ENCODE peak calls at places on chromosomes 5 and 9, in six cellular contexts. Z is HFFc6, P is A549, W is endodermal cell, B is Calu3, Y is AG10803. R is an unnamed sample.
A peak's percentile ranks its signal among the peaks of the same experiment; 100 is the strongest.

GRCh38 chr9:133114886-133115603 is 6.0 kb downstream of the RALGDS start:
- DNase-seq in Z (no peak), P (no peak), W (no peak), B (no peak), Y (no peak), R (no peak)

GRCh38 chr5:79255786-79256557 is 20.0 kb downstream of the JMY start:
- DNase-seq in Z (peak; percentile 23), P (peak; percentile 57), W (peak; percentile 92), B (peak; percentile 74), Y (peak; percentile 32), R (no peak)

GRCh38 chr5:175576096-175576495 is 81.8 kb upstream of the HRH2 start:
- DNase-seq in Z (no peak), P (no peak), W (peak; percentile 11), B (no peak), Y (no peak), R (no peak)

GRCh38 chr9:128863647-128864046 is 18.1 kb downstream of the KYAT1 start:
- DNase-seq in Z (peak; percentile 30), P (peak; percentile 82), W (peak; percentile 97), B (peak; percentile 77), Y (peak; percentile 44), R (no peak)

GRCh38 chr9:135076876-135077430 is 10.5 kb upstream of the OLFM1 start:
- DNase-seq in Z (no peak), P (no peak), W (peak; percentile 42), B (no peak), Y (no peak), R (no peak)

GRCh38 chr5:136763548-136763947 is 398.2 kb upstream of the TRPC7 start:
- DNase-seq in Z (no peak), P (no peak), W (no peak), B (no peak), Y (no peak), R (no peak)

GRCh38 chr9:107749787-107750444 is 260.3 kb upstream of the KLF4 start:
- DNase-seq in Z (peak; percentile 85), P (peak; percentile 80), W (peak; percentile 77), B (peak; percentile 75), Y (peak; percentile 96), R (peak; percentile 93)

GRCh38 chr9:91334053-91334452 is 27.7 kb downstream of the AUH start:
- DNase-seq in Z (peak; percentile 55), P (no peak), W (no peak), B (no peak), Y (peak; percentile 11), R (no peak)

GRCh38 chr9:112112941-112113399 is 62.1 kb downstream of the SUSD1 start:
- DNase-seq in Z (no peak), P (peak; percentile 71), W (peak; percentile 83), B (peak; percentile 43), Y (peak; percentile 14), R (no peak)

GRCh38 chr5:133242221-133242835 is 190.5 kb downstream of the HSPA4 start:
- DNase-seq in Z (no peak), P (no peak), W (no peak), B (no peak), Y (no peak), R (no peak)

GRCh38 chr9:12065050-12065449 is 628.1 kb upstream of the TYRP1 start:
- DNase-seq in Z (no peak), P (no peak), W (no peak), B (no peak), Y (no peak), R (no peak)

GRCh38 chr9:91419222-91420191 is 4.1 kb downstream of the NFIL3 start:
- DNase-seq in Z (peak; percentile 93), P (peak; percentile 81), W (no peak), B (peak; percentile 50), Y (peak; percentile 95), R (peak; percentile 94)

GRCh38 chr5:120479066-120479465 is 15.0 kb downstream of the PRR16 start:
- DNase-seq in Z (peak; percentile 34), P (no peak), W (no peak), B (no peak), Y (peak; percentile 30), R (no peak)

GRCh38 chr9:127447416-127448111 is 3.6 kb downstream of the RPL12 start:
- DNase-seq in Z (peak; percentile 6), P (peak; percentile 19), W (peak; percentile 50), B (no peak), Y (no peak), R (no peak)

GRCh38 chr5:5037674-5038073 is 102.5 kb upstream of the ADAMTS16 start:
- DNase-seq in Z (no peak), P (no peak), W (no peak), B (no peak), Y (no peak), R (no peak)

GRCh38 chr5:67992919-67993318 is 222.6 kb upstream of the PIK3R1 start:
- DNase-seq in Z (peak; percentile 44), P (no peak), W (no peak), B (no peak), Y (peak; percentile 49), R (no peak)

GRCh38 chr9:93009337-93010015 is 49.0 kb upstream of the SUSD3 start:
- DNase-seq in Z (no peak), P (no peak), W (peak; percentile 40), B (no peak), Y (no peak), R (no peak)

GRCh38 chr5:8829322-8830029 is 716.4 kb downstream of the SEMA5A start:
- DNase-seq in Z (peak; percentile 97), P (peak; percentile 54), W (no peak), B (peak; percentile 31), Y (peak; percentile 96), R (peak; percentile 85)

GRCh38 chr5:151718653-151719052 is 31.9 kb upstream of the SPARC start:
- DNase-seq in Z (peak; percentile 81), P (no peak), W (no peak), B (no peak), Y (peak; percentile 96), R (no peak)

GRCh38 chr9:110346325-110346724 is 8.7 kb upstream of the TXNDC8 start:
- DNase-seq in Z (no peak), P (no peak), W (no peak), B (no peak), Y (no peak), R (no peak)

GRCh38 chr5:161378701-161379100 is 167.8 kb downstream of the GABRB2 start:
- DNase-seq in Z (no peak), P (no peak), W (no peak), B (no peak), Y (no peak), R (no peak)

DNA sequence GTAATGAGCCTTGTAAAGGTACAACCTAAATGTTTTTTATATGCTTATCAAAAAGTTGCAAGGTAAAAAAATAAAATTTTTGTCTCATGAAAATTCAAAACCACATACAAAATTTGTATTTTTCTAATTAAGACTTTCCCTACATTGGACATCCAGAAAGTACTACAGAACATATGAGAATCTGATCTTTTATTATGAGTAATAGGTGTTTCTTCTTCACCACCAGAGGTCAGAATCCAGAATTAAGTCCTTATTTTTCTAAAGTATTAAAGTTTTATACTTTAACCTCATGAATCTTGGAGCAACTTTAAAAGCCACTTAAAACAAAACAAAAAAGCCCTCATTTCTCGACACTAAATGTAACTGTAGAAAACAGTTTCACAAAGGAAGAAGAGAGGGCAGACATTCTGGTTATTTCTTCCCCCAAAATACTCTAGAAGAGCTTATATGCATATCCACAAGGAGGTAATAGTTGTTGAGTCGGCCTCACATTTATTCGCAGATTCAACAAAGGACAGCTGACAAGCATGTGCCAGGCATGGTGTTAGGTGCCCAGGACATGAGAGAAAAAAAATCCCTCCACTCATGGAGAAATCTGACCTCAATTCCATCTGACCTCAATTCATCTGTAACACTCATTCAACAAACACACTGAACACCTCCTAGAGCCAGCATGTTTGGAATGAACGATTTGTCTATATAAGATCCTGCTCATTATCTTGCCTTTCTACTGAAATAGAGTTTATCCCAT is 69.2 kb downstream of the MLLT3 start:
- DNase-seq in Z (no peak), P (peak; percentile 65), W (no peak), B (no peak), Y (peak; percentile 39), R (no peak)
- TF ChIP-seq CTCF in Z (peak; percentile 78), P (peak; percentile 53), W (peak; percentile 55), B (no peak), Y (peak; percentile 40), R (peak; percentile 31)

GRCh38 chr9:99115947-99116543 is 11.1 kb downstream of the TGFBR1 start:
- DNase-seq in Z (no peak), P (no peak), W (no peak), B (no peak), Y (peak; percentile 47), R (no peak)
- TF ChIP-seq CTCF in Z (no peak), P (no peak), W (no peak), B (no peak), Y (no peak), R (no peak)

GRCh38 chr5:38997579-38997978 is 76.6 kb downstream of the RICTOR start:
- DNase-seq in Z (no peak), P (no peak), W (no peak), B (no peak), Y (no peak), R (no peak)

GRCh38 chr5:38996123-38996522 is 78.1 kb downstream of the RICTOR start:
- DNase-seq in Z (no peak), P (no peak), W (no peak), B (no peak), Y (no peak), R (no peak)

GRCh38 chr5:38999037-38999436 is 75.2 kb downstream of the RICTOR start:
- DNase-seq in Z (no peak), P (no peak), W (no peak), B (no peak), Y (no peak), R (no peak)

GRCh38 chr5:38994329-38994927 is 79.8 kb downstream of the RICTOR start:
- DNase-seq in Z (peak; percentile 71), P (peak; percentile 84), W (peak; percentile 66), B (peak; percentile 37), Y (peak; percentile 71), R (peak; percentile 44)
- TF ChIP-seq CTCF in Z (peak; percentile 82), P (peak; percentile 79), W (peak; percentile 72), B (no peak), Y (peak; percentile 73), R (peak; percentile 55)

GRCh38 chr9:89177401-89178161 is 1.0 kb downstream of the SHC3 start:
- DNase-seq in Z (no peak), P (no peak), W (peak; percentile 81), B (no peak), Y (peak; percentile 15), R (no peak)

GRCh38 chr9:89174291-89174690 is 4.3 kb downstream of the SHC3 start:
- DNase-seq in Z (no peak), P (no peak), W (no peak), B (no peak), Y (no peak), R (no peak)

GRCh38 chr9:89177021-89177400 is 1.6 kb downstream of the SHC3 start:
- DNase-seq in Z (no peak), P (no peak), W (peak; percentile 61), B (no peak), Y (peak; percentile 36), R (no peak)

GRCh38 chr9:89178162-89179120 is at the start of gene SHC3:
- DNase-seq in Z (no peak), P (no peak), W (peak; percentile 83), B (no peak), Y (peak; percentile 15), R (no peak)

DNA sequence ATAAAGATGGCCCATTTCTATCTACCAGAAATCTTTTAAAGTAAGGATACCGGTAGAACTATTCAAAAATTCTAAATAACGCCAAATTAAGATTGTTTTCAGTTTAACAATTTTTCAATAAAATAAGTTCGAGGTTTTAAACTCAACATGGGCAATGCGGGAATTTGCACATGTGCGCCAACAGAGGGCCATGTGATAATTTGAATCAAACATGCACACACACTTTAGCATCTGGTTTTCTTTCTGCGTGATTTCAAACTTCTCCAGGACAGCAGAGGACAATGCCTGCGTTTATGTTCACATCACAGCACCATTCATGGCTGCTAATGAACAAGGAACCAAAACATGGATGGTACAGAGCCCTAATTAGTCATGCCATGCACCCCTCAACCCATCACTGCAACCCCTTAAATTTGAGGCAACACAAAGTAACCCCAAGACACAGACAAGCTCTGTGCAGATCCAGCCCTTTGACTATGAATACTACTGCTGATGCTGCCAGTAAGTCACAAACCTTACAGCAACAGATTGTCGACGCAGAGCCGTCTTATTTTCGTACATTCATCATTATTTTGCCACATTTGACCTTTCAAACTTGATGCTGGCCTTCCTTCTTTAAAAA is 2.8 kb downstream of the SHC3 start:
- DNase-seq in Z (no peak), P (no peak), W (no peak), B (no peak), Y (peak; percentile 41), R (no peak)
- TF ChIP-seq CTCF in Z (peak; percentile 47), P (no peak), W (no peak), B (no peak), Y (peak; percentile 28), R (no peak)

R was measured in AG09319.